ENCODE peak calls at places on chromosomes 3 and 15, in eight cellular contexts. R, W, T, D, L, K, F and P are unnamed samples.

GRCh38 chr3:176872771-176873209 is 324.5 kb downstream of the TBL1XR1 start:
- DNase-seq in K (peak; percentile 52), L (no peak), F (peak; percentile 87), W (peak; percentile 57), T (peak; percentile 56), D (peak; percentile 77), R (peak; percentile 48), P (peak; percentile 51)

GRCh38 chr3:101333883-101334282 is 13.5 kb upstream of the IMPG2 start:
- DNase-seq in F (no peak), L (no peak), T (no peak), W (no peak), R (no peak), D (peak; percentile 36), K (no peak), P (no peak)

GRCh38 chr15:86915811-86916331 is 836.2 kb downstream of the AGBL1 start:
- DNase-seq in T (peak; percentile 13), W (peak; percentile 54), F (peak; percentile 76), R (no peak), K (no peak), L (peak; percentile 72), D (peak; percentile 72), P (no peak)

GRCh38 chr15:75033809-75034208 is 10.4 kb downstream of the PPCDC start:
- DNase-seq in F (peak; percentile 41), D (no peak), R (no peak), T (no peak), L (no peak), K (no peak), W (no peak), P (no peak)

GRCh38 chr3:67083277-67083676 is 85.2 kb downstream of the KBTBD8 start:
- DNase-seq in R (no peak), L (no peak), F (no peak), K (no peak), D (no peak), T (peak; percentile 62), W (peak; percentile 12), P (no peak)

GRCh38 chr15:65056868-65057548 is 10.8 kb downstream of the RASL12 start:
- DNase-seq in D (no peak), K (peak; percentile 56), F (no peak), T (peak; percentile 31), W (no peak), L (no peak), R (peak; percentile 70), P (no peak)

GRCh38 chr3:100968908-100969556 is 24.2 kb downstream of the ABI3BP start:
- DNase-seq in F (no peak), W (peak; percentile 60), R (no peak), D (no peak), K (no peak), L (no peak), T (no peak), P (no peak)

GRCh38 chr3:181735921-181736320 is 24.2 kb downstream of the SOX2 start:
- DNase-seq in T (no peak), D (no peak), K (no peak), F (no peak), W (no peak), R (no peak), L (no peak), P (no peak)

GRCh38 chr3:37852097-37852496 is 9.6 kb upstream of the CTDSPL start:
- DNase-seq in W (peak; percentile 45), D (no peak), T (peak; percentile 67), L (no peak), F (no peak), R (no peak), K (no peak), P (no peak)

GRCh38 chr15:64343222-64343621 is 12.8 kb downstream of the CSNK1G1 start:
- DNase-seq in W (no peak), D (no peak), L (no peak), F (no peak), T (peak; percentile 37), R (no peak), K (no peak), P (no peak)

GRCh38 chr15:88690331-88690730 is 51.5 kb downstream of the ISG20 start:
- DNase-seq in R (no peak), L (no peak), K (no peak), T (no peak), D (no peak), F (no peak), W (no peak), P (no peak)

GRCh38 chr15:88681610-88682221 is 42.9 kb downstream of the ISG20 start:
- DNase-seq in K (no peak), L (peak; percentile 58), F (no peak), W (no peak), R (no peak), T (no peak), D (no peak), P (peak; percentile 67)

GRCh38 chr15:88688394-88688933 is 49.6 kb downstream of the ISG20 start:
- DNase-seq in W (no peak), F (no peak), L (no peak), K (no peak), D (no peak), R (no peak), T (no peak), P (no peak)

GRCh38 chr15:88684345-88684744 is 45.5 kb downstream of the ISG20 start:
- DNase-seq in K (no peak), T (no peak), W (no peak), D (no peak), R (no peak), L (no peak), F (no peak), P (no peak)

DNA sequence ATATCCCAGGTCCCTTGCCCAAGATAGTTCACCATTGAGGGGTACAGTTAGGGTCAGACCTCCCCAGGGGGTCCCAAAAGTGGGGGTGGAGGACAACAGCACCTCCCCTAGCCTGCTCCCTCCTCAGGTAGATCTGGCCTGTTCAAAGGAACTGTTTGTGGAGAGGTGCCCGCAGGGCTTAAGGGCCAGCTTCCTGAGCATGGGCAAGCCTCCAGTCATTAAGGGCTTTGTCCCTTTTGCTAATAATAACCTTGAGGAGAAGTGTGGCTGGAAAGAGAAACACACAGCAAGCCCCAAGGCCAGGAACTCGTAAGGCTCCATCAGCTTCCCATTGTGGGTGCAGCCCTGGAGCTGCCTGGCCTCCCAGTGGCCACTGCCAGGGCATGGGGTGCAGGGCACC is 47.4 kb downstream of the ISG20 start:
- DNase-seq in T (no peak), F (no peak), K (no peak), L (no peak), R (no peak), W (no peak), D (no peak), P (no peak)
- H3K4me1 ChIP-seq in T (no peaks in the 10 kb centered on the region), F (no peaks in the 10 kb centered on the region), K (no peaks in the 10 kb centered on the region), L (no peaks in the 10 kb centered on the region), R (no peaks in the 10 kb centered on the region), W (no peaks in the 10 kb centered on the region), D (no peaks in the 10 kb centered on the region), P (no peaks in the 10 kb centered on the region)

GRCh38 chr3:41202834-41203345 is 3.6 kb downstream of the CTNNB1 start:
- DNase-seq in F (peak; percentile 50), R (no peak), W (peak; percentile 70), L (peak; percentile 94), K (no peak), T (peak; percentile 61), D (peak; percentile 32), P (no peak)
- H3K4me3 ChIP-seq in F (peak overlapping the region; percentile 92), R (peak overlapping the region; percentile 94), W (no peak overlapping the region), L (peak overlapping the region; percentile 91), K (peak overlapping the region; percentile 73), T (no peak overlapping the region), D (peak overlapping the region; percentile 100), P (no peak overlapping the region)

GRCh38 chr3:190865828-190866227 is 3.3 kb upstream of the GMNC start:
- DNase-seq in D (no peak), F (peak; percentile 46), T (no peak), R (no peak), W (no peak), K (no peak), L (no peak), P (no peak)
- TF ChIP-seq CTCF in D (peak; percentile 29), F (peak; percentile 26), T (no peak), R (no peak), W (no peak), K (no peak), L (no peak), P (no peak)

GRCh38 chr3:54963621-54964020 is 35.8 kb upstream of the LRTM1 start:
- DNase-seq in T (no peak), W (no peak), F (no peak), R (no peak), L (no peak), D (no peak), K (no peak), P (no peak)
- H3K4me1 ChIP-seq in T (peaks cover 21% of the 10 kb centered on the region), W (peaks cover 25% of the 10 kb centered on the region), F (peaks cover 11% of the 10 kb centered on the region), R (no peaks in the 10 kb centered on the region), L (peaks cover 24% of the 10 kb centered on the region), D (peaks cover 5% of the 10 kb centered on the region), K (no peaks in the 10 kb centered on the region), P (no peaks in the 10 kb centered on the region)

GRCh38 chr3:42037318-42037945 is 53.7 kb upstream of the TRAK1 start:
- DNase-seq in F (no peak), W (no peak), K (no peak), L (no peak), R (no peak), D (no peak), T (no peak), P (no peak)

GRCh38 chr3:42042747-42043115 is 48.4 kb upstream of the TRAK1 start:
- DNase-seq in W (peak; percentile 32), F (no peak), K (no peak), L (no peak), D (no peak), R (no peak), T (no peak), P (no peak)

GRCh38 chr3:42045719-42046243 is 45.4 kb upstream of the TRAK1 start:
- DNase-seq in W (no peak), R (no peak), T (no peak), K (no peak), D (no peak), L (no peak), F (no peak), P (no peak)

GRCh38 chr3:42043116-42043796 is 47.9 kb upstream of the TRAK1 start:
- DNase-seq in R (no peak), T (peak; percentile 49), F (peak; percentile 94), L (peak; percentile 73), D (peak; percentile 91), K (no peak), W (peak; percentile 80), P (no peak)
- H3K4me3 ChIP-seq in R (no peak overlapping the region), T (no peak overlapping the region), F (peak overlapping the region; percentile 34), L (peak overlapping the region; percentile 19), D (peak overlapping the region; percentile 17), K (no peak overlapping the region), W (no peak overlapping the region), P (no peak overlapping the region)

GRCh38 chr3:30437172-30437571 is 169.2 kb upstream of the TGFBR2 start:
- DNase-seq in K (no peak), F (peak; percentile 6), T (peak; percentile 62), D (peak; percentile 2), W (peak; percentile 62), L (no peak), R (no peak), P (no peak)
- TF ChIP-seq CTCF in K (no peak), F (no peak), T (no peak), D (no peak), W (peak; percentile 7), L (no peak), R (no peak), P (no peak)

GRCh38 chr3:77254967-77255831 is 215.3 kb downstream of the ROBO2 start:
- DNase-seq in T (peak; percentile 69), F (peak; percentile 87), K (peak; percentile 40), R (no peak), W (peak; percentile 80), L (no peak), D (peak; percentile 80), P (no peak)
- H3K4me1 ChIP-seq in T (no peaks in the 10 kb centered on the region), F (no peaks in the 10 kb centered on the region), K (no peaks in the 10 kb centered on the region), R (no peaks in the 10 kb centered on the region), W (no peaks in the 10 kb centered on the region), L (no peaks in the 10 kb centered on the region), D (no peaks in the 10 kb centered on the region), P (no peaks in the 10 kb centered on the region)